ENCODE peak calls at places on chromosome 1, in five cellular contexts. Y, G, L, R and I are unnamed samples. For H3K9me3, the result is how much of the 10 kb centered on the place peaks cover.

GRCh38 chr1:172482044-172482443 is 38.2 kb upstream of the PIGC start:
- DNase-seq in L (no peak), R (no peak), G (no peak), Y (no peak), I (no peak)

GRCh38 chr1:244865028-244865371 is 657 bp upstream of the HNRNPU start:
- DNase-seq in R (peak), Y (no peak), G (no peak), L (peak), I (peak)

GRCh38 chr1:64514197-64514765 is 44.4 kb downstream of the CACHD1 start:
- DNase-seq in L (no peak), Y (no peak), R (no peak), G (peak), I (no peak)

GRCh38 chr1:22880174-22880601 is 92.5 kb downstream of the LACTBL1 start:
- DNase-seq in R (no peak), Y (no peak), L (no peak), G (no peak), I (peak)

GRCh38 chr1:40530735-40531380 is 579 bp upstream of the ZNF684 start:
- DNase-seq in Y (no peak), G (no peak), L (no peak), R (no peak), I (no peak)

GRCh38 chr1:183582021-183582746 is 8.1 kb downstream of the NCF2 start:
- DNase-seq in G (no peak), Y (no peak), R (no peak), L (no peak), I (no peak)

GRCh38 chr1:16067127-16067768 is 6.2 kb downstream of the FAM131C start:
- DNase-seq in R (peak), Y (no peak), G (no peak), L (no peak), I (no peak)

GRCh38 chr1:50633465-50633864 is 210.2 kb upstream of the DMRTA2 start:
- DNase-seq in Y (no peak), G (no peak), L (no peak), R (no peak), I (no peak)

GRCh38 chr1:17867470-17867869 is 112.3 kb downstream of the ACTL8 start:
- DNase-seq in L (no peak), G (no peak), R (no peak), Y (no peak), I (no peak)

GRCh38 chr1:81954388-81955023 is 153.8 kb downstream of the ADGRL2 start:
- DNase-seq in G (no peak), L (no peak), Y (no peak), R (no peak), I (no peak)

GRCh38 chr1:111643097-111643496 is 23.5 kb downstream of the RAP1A start:
- DNase-seq in R (no peak), L (no peak), G (no peak), Y (no peak), I (no peak)

GRCh38 chr1:158654079-158654478 is 32.4 kb downstream of the SPTA1 start:
- DNase-seq in L (no peak), R (no peak), Y (no peak), G (no peak), I (no peak)

GRCh38 chr1:116477428-116477827 is 93.4 kb downstream of the CD58 start:
- DNase-seq in Y (no peak), R (peak), L (no peak), G (no peak), I (no peak)

GRCh38 chr1:16015960-16016901 is 1.6 kb downstream of the HSPB7 start:
- DNase-seq in G (no peak), R (no peak), Y (no peak), L (peak), I (no peak)

GRCh38 chr1:81377406-81377805 is 423.3 kb upstream of the ADGRL2 start:
- DNase-seq in R (peak), Y (no peak), L (no peak), G (no peak), I (no peak)

GRCh38 chr1:27143408-27143807 is 11.5 kb downstream of the SLC9A1 start:
- DNase-seq in R (no peak), L (peak), Y (no peak), G (no peak), I (no peak)

GRCh38 chr1:117796226-117796625 is 133.2 kb downstream of the GDAP2 start:
- DNase-seq in L (no peak), G (no peak), Y (no peak), R (no peak), I (no peak)

GRCh38 chr1:173478099-173478555 is 992 bp downstream of the PRDX6 start:
- DNase-seq in G (no peak), L (peak), R (peak), Y (peak), I (peak)

GRCh38 chr1:201170533-201171062 is 16.3 kb upstream of the TMEM9 start:
- DNase-seq in G (peak), L (peak), R (peak), Y (peak), I (peak)
- H3K4me3 ChIP-seq in G (peak), L (peak), R (peak), Y (peak), I (peak)

GRCh38 chr1:239600588-239600987 is 214.2 kb downstream of the CHRM3 start:
- DNase-seq in R (no peak), G (no peak), Y (no peak), L (no peak), I (no peak)
- H3K9me3 ChIP-seq in R (under half), G (under half), Y (under half), L (under half), I (under half)

DNA sequence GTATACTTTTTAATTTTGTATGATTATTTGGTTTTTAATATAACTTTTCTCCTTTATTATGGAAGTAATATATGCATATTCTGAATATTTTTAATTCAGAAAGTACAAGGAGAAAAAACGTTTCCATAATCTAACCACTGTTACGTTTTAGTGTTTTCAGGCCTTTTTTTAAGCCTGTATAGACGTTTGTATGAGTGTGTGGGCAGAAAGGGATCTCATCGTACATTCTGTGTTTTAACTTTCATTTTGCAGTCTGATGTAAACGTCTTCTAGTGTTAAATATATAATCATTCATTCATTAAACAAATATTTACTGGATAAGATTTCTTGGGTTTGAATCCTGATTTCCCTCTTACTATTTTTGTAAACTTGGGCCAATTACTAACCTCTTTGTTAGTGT is 38.0 kb upstream of the PLEKHO1 start:
- DNase-seq in Y (no peak), G (no peak), R (no peak), L (no peak), I (no peak)
- H3K27ac ChIP-seq in Y (peak), G (no peak), R (no peak), L (no peak), I (peak)

GRCh38 chr1:236222616-236223015 is 59.1 kb downstream of the ERO1B start:
- DNase-seq in R (no peak), L (no peak), Y (no peak), G (no peak), I (no peak)

GRCh38 chr1:236214761-236215160 is 67.0 kb downstream of the ERO1B start:
- DNase-seq in Y (no peak), G (no peak), R (no peak), L (no peak), I (no peak)

GRCh38 chr1:236223273-236223672 is 58.5 kb downstream of the ERO1B start:
- DNase-seq in L (no peak), Y (no peak), G (no peak), R (no peak), I (no peak)

DNA sequence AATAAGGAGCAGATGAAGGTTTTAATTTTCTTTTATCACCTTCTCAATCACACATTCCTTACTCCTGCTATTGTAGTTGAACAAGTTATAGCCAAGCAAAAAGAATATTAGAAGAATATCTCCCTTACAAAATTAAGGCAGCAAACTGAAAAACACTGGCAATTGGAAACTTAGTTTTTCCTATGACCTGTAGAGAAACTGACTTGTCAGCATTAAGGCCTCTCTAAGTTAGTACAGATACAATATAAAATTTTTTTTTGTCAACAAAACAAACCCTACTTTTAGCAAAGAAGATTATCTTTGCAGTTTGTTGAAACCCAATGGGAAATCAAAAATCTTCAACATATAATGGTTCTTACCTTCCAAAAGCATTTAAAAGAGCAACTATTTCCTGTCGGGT is 61.3 kb downstream of the ERO1B start:
- DNase-seq in Y (no peak), R (no peak), G (no peak), L (no peak), I (no peak)
- H3K4me3 ChIP-seq in Y (no peak), R (no peak), G (no peak), L (no peak), I (no peak)

GRCh38 chr1:3929122-3929521 is 29.1 kb upstream of the C1orf174 start:
- DNase-seq in Y (no peak), L (no peak), G (no peak), R (no peak), I (no peak)

GRCh38 chr1:3930696-3931309 is 30.7 kb upstream of the C1orf174 start:
- DNase-seq in Y (no peak), G (no peak), R (no peak), L (no peak), I (no peak)

GRCh38 chr1:3926956-3927355 is 26.9 kb upstream of the C1orf174 start:
- DNase-seq in Y (no peak), L (no peak), R (no peak), G (no peak), I (no peak)

GRCh38 chr1:3930282-3930681 is 30.2 kb upstream of the C1orf174 start:
- DNase-seq in L (no peak), R (no peak), G (no peak), Y (no peak), I (no peak)

GRCh38 chr1:3928622-3929021 is 28.6 kb upstream of the C1orf174 start:
- DNase-seq in L (no peak), G (no peak), R (no peak), Y (no peak), I (no peak)
- H3K9me3 ChIP-seq in L (under half), G (half or more), R (under half), Y (under half), I (under half)

DNA sequence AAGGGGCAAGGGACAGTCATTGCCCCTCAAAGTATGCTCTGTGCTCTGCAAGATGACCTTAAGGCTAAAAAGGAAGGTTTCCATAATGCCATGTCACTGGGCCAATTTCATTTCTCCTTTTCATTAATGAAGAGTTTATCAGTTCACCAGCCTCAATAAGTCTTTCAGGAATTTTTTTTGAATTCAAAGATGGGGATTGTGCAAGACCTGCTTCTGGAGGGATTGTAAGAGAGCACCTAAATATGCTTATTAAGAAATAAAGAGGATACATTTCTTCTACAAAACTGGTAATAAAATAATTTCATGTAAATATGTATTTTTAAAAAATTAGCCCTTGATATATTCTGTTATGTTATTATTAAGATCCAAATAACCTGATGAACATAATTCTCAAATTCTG is 86.8 kb upstream of the RGS4 start:
- DNase-seq in Y (no peak), L (no peak), G (no peak), R (no peak), I (no peak)
- H3K27ac ChIP-seq in Y (no peak), L (no peak), G (no peak), R (no peak), I (no peak)

GRCh38 chr1:209398330-209398991 is 185.1 kb upstream of the CAMK1G start:
- DNase-seq in Y (no peak), L (peak), G (peak), R (no peak), I (peak)
- H3K4me3 ChIP-seq in Y (no peak), L (no peak), G (no peak), R (no peak), I (no peak)

GRCh38 chr1:29565490-29565889 is 329.2 kb downstream of the PTPRU start:
- DNase-seq in R (no peak), Y (no peak), G (no peak), L (no peak), I (no peak)

GRCh38 chr1:29559055-29559454 is 322.7 kb downstream of the PTPRU start:
- DNase-seq in G (no peak), Y (no peak), L (no peak), R (no peak), I (no peak)

GRCh38 chr1:29567257-29567656 is 330.9 kb downstream of the PTPRU start:
- DNase-seq in L (no peak), R (no peak), G (no peak), Y (no peak), I (no peak)

GRCh38 chr1:29563092-29563491 is 326.8 kb downstream of the PTPRU start:
- DNase-seq in R (no peak), G (no peak), Y (no peak), L (no peak), I (peak)

DNA sequence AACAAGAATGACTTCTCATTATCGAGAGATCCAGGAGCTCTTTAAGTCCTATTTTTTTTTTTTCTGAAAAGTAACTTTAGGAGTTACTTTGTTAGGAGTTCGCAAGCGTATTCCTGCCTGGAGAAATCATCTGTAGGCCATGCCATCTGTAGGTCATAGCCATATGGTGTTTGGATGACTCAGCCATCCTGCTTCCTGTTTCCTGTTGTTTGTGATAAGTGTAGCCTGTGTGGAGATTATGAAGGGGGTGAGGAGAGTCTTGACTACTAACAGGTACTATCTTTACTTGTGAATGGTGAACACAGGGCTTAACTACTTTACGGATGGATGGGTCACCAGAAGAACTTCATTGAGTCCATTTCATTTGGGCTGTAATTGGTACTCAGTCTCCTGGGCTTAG is 327.2 kb downstream of the PTPRU start:
- DNase-seq in R (no peak), L (no peak), G (no peak), Y (no peak), I (peak)
- H3K9me3 ChIP-seq in R (under half), L (under half), G (under half), Y (under half), I (under half)

DNA sequence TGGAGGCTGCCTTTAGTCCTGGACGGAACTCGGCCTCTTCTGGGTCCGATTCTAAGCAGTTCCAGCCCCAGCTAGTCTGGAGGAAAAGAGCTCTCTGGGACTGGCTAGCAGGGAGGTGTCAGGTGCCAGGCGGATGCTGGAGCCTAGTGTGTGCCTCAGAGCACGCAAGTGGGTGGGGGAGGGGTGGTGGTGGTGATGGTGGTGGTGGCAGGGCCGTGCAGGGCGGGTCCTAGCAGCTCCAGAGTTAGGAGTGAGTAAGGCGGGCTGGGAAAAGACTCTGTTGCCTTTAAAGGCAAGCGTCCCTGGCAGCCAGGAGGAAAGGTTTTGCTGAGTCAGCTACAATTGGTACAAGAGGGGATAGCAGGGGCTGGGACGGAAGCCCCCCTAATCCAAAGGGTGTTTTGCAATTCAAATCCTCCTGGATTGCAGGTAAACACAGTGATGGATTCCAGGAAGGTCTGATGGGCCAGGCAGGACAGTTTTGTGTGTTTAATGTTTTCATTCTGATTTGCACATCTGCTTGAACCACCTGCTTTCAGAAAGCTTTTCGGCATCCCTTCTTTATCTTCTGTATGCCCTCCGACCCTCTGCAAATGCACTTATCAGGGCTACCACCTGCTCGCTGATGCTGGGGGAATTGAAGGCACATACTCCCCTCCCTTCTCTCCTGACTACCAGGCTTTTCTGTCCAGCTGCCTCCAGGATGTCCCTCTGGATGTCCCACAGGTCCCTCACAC is 4.1 kb upstream of the SLC2A1 start:
- DNase-seq in Y (no peak), L (peak), R (peak), G (no peak), I (no peak)
- H3K27ac ChIP-seq in Y (no peak), L (no peak), R (no peak), G (peak), I (no peak)